ENCODE peak calls at places on chromosomes 11 and 22, in seven cellular contexts. One of them, this sample, is unnamed. For H3K27me3, the result is how much of the 10 kb centered on the place peaks cover.

GRCh38 chr11:27553186-27553585 is 46.6 kb upstream of the LIN7C start:
- DNase-seq in fibroblast of lung: peak
- DNase-seq in tibial nerve: no peak
- DNase-seq in brain microvascular endothelial cell: no peak
- DNase-seq in cardiac muscle cell: no peak
- DNase-seq in CD4-positive, CD25-positive, alpha-beta regulatory T cell: no peak
- DNase-seq in lung: no peak
- DNase-seq in this sample: no peak

GRCh38 chr11:61298663-61299244 is 3.6 kb upstream of the VWCE start:
- DNase-seq in tibial nerve: no peak
- DNase-seq in brain microvascular endothelial cell: no peak
- DNase-seq in lung: no peak
- DNase-seq in CD4-positive, CD25-positive, alpha-beta regulatory T cell: no peak
- DNase-seq in cardiac muscle cell: peak
- DNase-seq in fibroblast of lung: peak
- DNase-seq in this sample: no peak

GRCh38 chr11:131422491-131422890 is 52.1 kb downstream of the NTM start:
- DNase-seq in lung: no peak
- DNase-seq in fibroblast of lung: peak
- DNase-seq in cardiac muscle cell: no peak
- DNase-seq in brain microvascular endothelial cell: no peak
- DNase-seq in tibial nerve: no peak
- DNase-seq in CD4-positive, CD25-positive, alpha-beta regulatory T cell: no peak
- DNase-seq in this sample: no peak

GRCh38 chr11:123356539-123356938 is 73.5 kb upstream of the GRAMD1B start:
- DNase-seq in brain microvascular endothelial cell: no peak
- DNase-seq in cardiac muscle cell: no peak
- DNase-seq in tibial nerve: no peak
- DNase-seq in lung: no peak
- DNase-seq in CD4-positive, CD25-positive, alpha-beta regulatory T cell: no peak
- DNase-seq in fibroblast of lung: no peak
- DNase-seq in this sample: no peak

GRCh38 chr11:79906189-79906588 is 465.4 kb upstream of the TENM4 start:
- DNase-seq in fibroblast of lung: no peak
- DNase-seq in cardiac muscle cell: no peak
- DNase-seq in lung: no peak
- DNase-seq in CD4-positive, CD25-positive, alpha-beta regulatory T cell: no peak
- DNase-seq in tibial nerve: no peak
- DNase-seq in brain microvascular endothelial cell: no peak
- DNase-seq in this sample: no peak

GRCh38 chr22:25153961-25154685 is 45.5 kb upstream of the CRYBB3 start:
- DNase-seq in cardiac muscle cell: peak
- DNase-seq in tibial nerve: peak
- DNase-seq in CD4-positive, CD25-positive, alpha-beta regulatory T cell: no peak
- DNase-seq in brain microvascular endothelial cell: peak
- DNase-seq in fibroblast of lung: peak
- DNase-seq in lung: peak
- DNase-seq in this sample: peak

GRCh38 chr11:133810766-133811165 is 34.5 kb downstream of the SPATA19 start:
- DNase-seq in cardiac muscle cell: no peak
- DNase-seq in CD4-positive, CD25-positive, alpha-beta regulatory T cell: no peak
- DNase-seq in lung: no peak
- DNase-seq in fibroblast of lung: no peak
- DNase-seq in tibial nerve: no peak
- DNase-seq in brain microvascular endothelial cell: no peak
- DNase-seq in this sample: peak

GRCh38 chr11:120759046-120759445 is 247.5 kb downstream of the GRIK4 start:
- DNase-seq in fibroblast of lung: no peak
- DNase-seq in lung: no peak
- DNase-seq in cardiac muscle cell: no peak
- DNase-seq in tibial nerve: no peak
- DNase-seq in brain microvascular endothelial cell: no peak
- DNase-seq in CD4-positive, CD25-positive, alpha-beta regulatory T cell: no peak
- DNase-seq in this sample: no peak

GRCh38 chr22:27306771-27307170 is 494.8 kb downstream of the MN1 start:
- DNase-seq in brain microvascular endothelial cell: no peak
- DNase-seq in fibroblast of lung: no peak
- DNase-seq in tibial nerve: no peak
- DNase-seq in lung: no peak
- DNase-seq in cardiac muscle cell: no peak
- DNase-seq in CD4-positive, CD25-positive, alpha-beta regulatory T cell: no peak
- DNase-seq in this sample: no peak

GRCh38 chr11:131928992-131929391 is 558.6 kb downstream of the NTM start:
- DNase-seq in fibroblast of lung: no peak
- DNase-seq in CD4-positive, CD25-positive, alpha-beta regulatory T cell: no peak
- DNase-seq in cardiac muscle cell: no peak
- DNase-seq in tibial nerve: no peak
- DNase-seq in brain microvascular endothelial cell: no peak
- DNase-seq in lung: no peak
- DNase-seq in this sample: no peak

GRCh38 chr22:48415535-48415934 is 1412.1 kb downstream of the BRD1 start:
- DNase-seq in CD4-positive, CD25-positive, alpha-beta regulatory T cell: no peak
- DNase-seq in cardiac muscle cell: no peak
- DNase-seq in fibroblast of lung: no peak
- DNase-seq in brain microvascular endothelial cell: no peak
- DNase-seq in lung: no peak
- DNase-seq in tibial nerve: no peak
- DNase-seq in this sample: no peak

GRCh38 chr22:38724926-38725571 is 19.3 kb downstream of the GTPBP1 start:
- DNase-seq in brain microvascular endothelial cell: peak
- DNase-seq in CD4-positive, CD25-positive, alpha-beta regulatory T cell: peak
- DNase-seq in lung: no peak
- DNase-seq in cardiac muscle cell: peak
- DNase-seq in fibroblast of lung: no peak
- DNase-seq in tibial nerve: no peak
- DNase-seq in this sample: no peak

GRCh38 chr11:17595526-17596309 is 48.7 kb downstream of the OTOG start:
- DNase-seq in fibroblast of lung: no peak
- DNase-seq in lung: no peak
- DNase-seq in brain microvascular endothelial cell: no peak
- DNase-seq in cardiac muscle cell: no peak
- DNase-seq in CD4-positive, CD25-positive, alpha-beta regulatory T cell: no peak
- DNase-seq in tibial nerve: no peak
- DNase-seq in this sample: no peak

GRCh38 chr22:33053323-33053722 is 4.9 kb downstream of the SYN3 start:
- DNase-seq in CD4-positive, CD25-positive, alpha-beta regulatory T cell: no peak
- DNase-seq in cardiac muscle cell: no peak
- DNase-seq in lung: no peak
- DNase-seq in fibroblast of lung: no peak
- DNase-seq in brain microvascular endothelial cell: no peak
- DNase-seq in tibial nerve: no peak
- DNase-seq in this sample: no peak

GRCh38 chr11:119295178-119295577 is 21.8 kb downstream of the MCAM start:
- DNase-seq in CD4-positive, CD25-positive, alpha-beta regulatory T cell: no peak
- DNase-seq in lung: no peak
- DNase-seq in cardiac muscle cell: peak
- DNase-seq in tibial nerve: no peak
- DNase-seq in brain microvascular endothelial cell: no peak
- DNase-seq in fibroblast of lung: no peak
- DNase-seq in this sample: no peak

GRCh38 chr11:4606231-4607015 is 1.6 kb downstream of the TRIM68 start:
- DNase-seq in brain microvascular endothelial cell: no peak
- DNase-seq in CD4-positive, CD25-positive, alpha-beta regulatory T cell: no peak
- DNase-seq in cardiac muscle cell: peak
- DNase-seq in fibroblast of lung: peak
- DNase-seq in lung: no peak
- DNase-seq in tibial nerve: no peak
- DNase-seq in this sample: no peak

GRCh38 chr11:68099057-68099456 is 22.1 kb downstream of the CHKA start:
- DNase-seq in CD4-positive, CD25-positive, alpha-beta regulatory T cell: no peak
- DNase-seq in lung: no peak
- DNase-seq in tibial nerve: no peak
- DNase-seq in fibroblast of lung: no peak
- DNase-seq in brain microvascular endothelial cell: no peak
- DNase-seq in cardiac muscle cell: no peak
- DNase-seq in this sample: no peak

GRCh38 chr11:79080506-79080905 is 360.3 kb downstream of the TENM4 start:
- DNase-seq in brain microvascular endothelial cell: no peak
- DNase-seq in tibial nerve: no peak
- DNase-seq in lung: no peak
- DNase-seq in fibroblast of lung: no peak
- DNase-seq in cardiac muscle cell: peak
- DNase-seq in CD4-positive, CD25-positive, alpha-beta regulatory T cell: no peak
- DNase-seq in this sample: no peak

GRCh38 chr11:115256326-115257197 is 247.7 kb downstream of the CADM1 start:
- DNase-seq in brain microvascular endothelial cell: no peak
- DNase-seq in fibroblast of lung: no peak
- DNase-seq in lung: no peak
- DNase-seq in CD4-positive, CD25-positive, alpha-beta regulatory T cell: no peak
- DNase-seq in tibial nerve: no peak
- DNase-seq in cardiac muscle cell: no peak
- DNase-seq in this sample: no peak

GRCh38 chr11:94455861-94456260 is 37.8 kb downstream of the MRE11 start:
- DNase-seq in lung: peak
- DNase-seq in CD4-positive, CD25-positive, alpha-beta regulatory T cell: no peak
- DNase-seq in tibial nerve: no peak
- DNase-seq in brain microvascular endothelial cell: no peak
- DNase-seq in fibroblast of lung: no peak
- DNase-seq in cardiac muscle cell: no peak
- DNase-seq in this sample: no peak

GRCh38 chr11:93370260-93370659 is 39.7 kb downstream of the DEUP1 start:
- DNase-seq in lung: no peak
- DNase-seq in brain microvascular endothelial cell: no peak
- DNase-seq in cardiac muscle cell: no peak
- DNase-seq in fibroblast of lung: peak
- DNase-seq in CD4-positive, CD25-positive, alpha-beta regulatory T cell: no peak
- DNase-seq in tibial nerve: no peak
- DNase-seq in this sample: no peak

GRCh38 chr11:125930076-125930450 is 15.8 kb upstream of the VSIG10L2 start:
- DNase-seq in fibroblast of lung: no peak
- DNase-seq in tibial nerve: no peak
- DNase-seq in lung: no peak
- DNase-seq in brain microvascular endothelial cell: no peak
- DNase-seq in CD4-positive, CD25-positive, alpha-beta regulatory T cell: no peak
- DNase-seq in cardiac muscle cell: no peak
- DNase-seq in this sample: no peak

GRCh38 chr11:125932301-125932700 is 13.5 kb upstream of the VSIG10L2 start:
- DNase-seq in lung: no peak
- DNase-seq in cardiac muscle cell: no peak
- DNase-seq in CD4-positive, CD25-positive, alpha-beta regulatory T cell: no peak
- DNase-seq in tibial nerve: no peak
- DNase-seq in fibroblast of lung: no peak
- DNase-seq in brain microvascular endothelial cell: no peak
- DNase-seq in this sample: peak

GRCh38 chr11:125931681-125932080 is 14.2 kb upstream of the VSIG10L2 start:
- DNase-seq in lung: no peak
- DNase-seq in CD4-positive, CD25-positive, alpha-beta regulatory T cell: no peak
- DNase-seq in cardiac muscle cell: no peak
- DNase-seq in tibial nerve: no peak
- DNase-seq in brain microvascular endothelial cell: no peak
- DNase-seq in fibroblast of lung: no peak
- DNase-seq in this sample: peak

GRCh38 chr11:125929445-125930075 is 16.3 kb upstream of the VSIG10L2 start:
- DNase-seq in brain microvascular endothelial cell: no peak
- DNase-seq in CD4-positive, CD25-positive, alpha-beta regulatory T cell: no peak
- DNase-seq in tibial nerve: no peak
- DNase-seq in lung: no peak
- DNase-seq in fibroblast of lung: no peak
- DNase-seq in cardiac muscle cell: peak
- DNase-seq in this sample: no peak

DNA sequence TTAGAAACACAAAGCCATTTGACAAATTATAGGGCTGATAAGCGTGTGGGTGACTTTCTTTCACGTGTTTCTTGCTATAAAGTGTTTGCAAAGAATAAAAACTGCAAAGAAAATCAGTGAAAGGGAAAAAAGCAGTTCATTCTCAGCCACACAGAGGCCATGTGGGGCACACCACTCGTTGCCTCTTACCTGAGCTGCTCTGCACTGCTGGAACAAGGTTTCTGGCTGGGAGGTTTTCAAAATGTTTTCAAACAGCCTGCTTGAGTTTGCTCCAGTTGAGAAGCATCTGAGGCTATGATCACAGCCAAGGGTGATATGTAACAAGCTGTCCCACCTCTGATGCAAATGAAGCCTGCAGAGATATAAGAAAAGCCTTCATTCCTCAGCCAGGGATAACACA is 14.7 kb upstream of the VSIG10L2 start:
- DNase-seq in lung: no peak
- DNase-seq in fibroblast of lung: no peak
- DNase-seq in brain microvascular endothelial cell: no peak
- DNase-seq in cardiac muscle cell: no peak
- DNase-seq in CD4-positive, CD25-positive, alpha-beta regulatory T cell: no peak
- DNase-seq in tibial nerve: no peak
- DNase-seq in this sample: no peak
- H3K27ac ChIP-seq in lung: no peak
- H3K27ac ChIP-seq in fibroblast of lung: no peak
- H3K27ac ChIP-seq in brain microvascular endothelial cell: no peak
- H3K27ac ChIP-seq in cardiac muscle cell: no peak
- H3K27ac ChIP-seq in CD4-positive, CD25-positive, alpha-beta regulatory T cell: no peak
- H3K27ac ChIP-seq in tibial nerve: no peak
- H3K27ac ChIP-seq in this sample: no peak

GRCh38 chr22:43540570-43540969 is 128.8 kb downstream of the MPPED1 start:
- DNase-seq in brain microvascular endothelial cell: no peak
- DNase-seq in cardiac muscle cell: no peak
- DNase-seq in tibial nerve: no peak
- DNase-seq in fibroblast of lung: no peak
- DNase-seq in lung: no peak
- DNase-seq in CD4-positive, CD25-positive, alpha-beta regulatory T cell: no peak
- DNase-seq in this sample: no peak
- H3K27me3 ChIP-seq in brain microvascular endothelial cell: under half
- H3K27me3 ChIP-seq in cardiac muscle cell: under half
- H3K27me3 ChIP-seq in tibial nerve: under half
- H3K27me3 ChIP-seq in fibroblast of lung: under half
- H3K27me3 ChIP-seq in lung: under half
- H3K27me3 ChIP-seq in CD4-positive, CD25-positive, alpha-beta regulatory T cell: under half
- H3K27me3 ChIP-seq in this sample: under half

GRCh38 chr22:23280356-23281052 is 100.2 kb downstream of the BCR start:
- DNase-seq in fibroblast of lung: no peak
- DNase-seq in CD4-positive, CD25-positive, alpha-beta regulatory T cell: no peak
- DNase-seq in cardiac muscle cell: no peak
- DNase-seq in tibial nerve: no peak
- DNase-seq in lung: no peak
- DNase-seq in brain microvascular endothelial cell: no peak
- DNase-seq in this sample: no peak

GRCh38 chr22:23281053-23281405 is 100.7 kb downstream of the BCR start:
- DNase-seq in lung: no peak
- DNase-seq in tibial nerve: no peak
- DNase-seq in cardiac muscle cell: no peak
- DNase-seq in brain microvascular endothelial cell: no peak
- DNase-seq in fibroblast of lung: no peak
- DNase-seq in CD4-positive, CD25-positive, alpha-beta regulatory T cell: no peak
- DNase-seq in this sample: no peak

GRCh38 chr22:23278883-23279675 is 98.8 kb downstream of the BCR start:
- DNase-seq in fibroblast of lung: peak
- DNase-seq in tibial nerve: no peak
- DNase-seq in cardiac muscle cell: peak
- DNase-seq in lung: peak
- DNase-seq in CD4-positive, CD25-positive, alpha-beta regulatory T cell: no peak
- DNase-seq in brain microvascular endothelial cell: no peak
- DNase-seq in this sample: no peak

GRCh38 chr22:23281406-23282088 is 101.2 kb downstream of the BCR start:
- DNase-seq in tibial nerve: peak
- DNase-seq in cardiac muscle cell: peak
- DNase-seq in fibroblast of lung: peak
- DNase-seq in lung: peak
- DNase-seq in CD4-positive, CD25-positive, alpha-beta regulatory T cell: peak
- DNase-seq in brain microvascular endothelial cell: peak
- DNase-seq in this sample: peak

GRCh38 chr22:23279781-23280180 is 99.5 kb downstream of the BCR start:
- DNase-seq in tibial nerve: no peak
- DNase-seq in brain microvascular endothelial cell: no peak
- DNase-seq in fibroblast of lung: peak
- DNase-seq in lung: no peak
- DNase-seq in cardiac muscle cell: no peak
- DNase-seq in CD4-positive, CD25-positive, alpha-beta regulatory T cell: no peak
- DNase-seq in this sample: no peak
- H3K27ac ChIP-seq in tibial nerve: peak
- H3K27ac ChIP-seq in brain microvascular endothelial cell: no peak
- H3K27ac ChIP-seq in fibroblast of lung: no peak
- H3K27ac ChIP-seq in lung: peak
- H3K27ac ChIP-seq in cardiac muscle cell: no peak
- H3K27ac ChIP-seq in CD4-positive, CD25-positive, alpha-beta regulatory T cell: no peak
- H3K27ac ChIP-seq in this sample: peak

GRCh38 chr11:69983571-69983877 is 94.6 kb upstream of the ANO1 start:
- DNase-seq in cardiac muscle cell: no peak
- DNase-seq in tibial nerve: no peak
- DNase-seq in fibroblast of lung: no peak
- DNase-seq in CD4-positive, CD25-positive, alpha-beta regulatory T cell: no peak
- DNase-seq in lung: no peak
- DNase-seq in brain microvascular endothelial cell: no peak
- DNase-seq in this sample: no peak
- H3K27me3 ChIP-seq in cardiac muscle cell: half or more
- H3K27me3 ChIP-seq in tibial nerve: under half
- H3K27me3 ChIP-seq in fibroblast of lung: under half
- H3K27me3 ChIP-seq in CD4-positive, CD25-positive, alpha-beta regulatory T cell: under half
- H3K27me3 ChIP-seq in lung: under half
- H3K27me3 ChIP-seq in brain microvascular endothelial cell: under half
- H3K27me3 ChIP-seq in this sample: under half